ENCODE peak calls at places on chromosomes 16 and 17, in seven cellular contexts. One of them, this sample, is unnamed. For H3K36me3 and H4K20me1, the result is how much of the 10 kb centered on the place peaks cover.

GRCh38 chr16:58047557-58048348 is 22.2 kb downstream of the MMP15 start:
- DNase-seq in GM23248: no peak
- DNase-seq in fibroblast of lung: no peak
- DNase-seq in H1: no peak
- DNase-seq in GM23338: peak
- DNase-seq in OCI-LY7: no peak
- DNase-seq in PC-3: no peak
- DNase-seq in this sample: no peak

GRCh38 chr17:49520386-49521087 is 25.4 kb downstream of the NGFR start:
- DNase-seq in GM23248: no peak
- DNase-seq in fibroblast of lung: no peak
- DNase-seq in H1: peak
- DNase-seq in GM23338: no peak
- DNase-seq in OCI-LY7: no peak
- DNase-seq in PC-3: no peak
- DNase-seq in this sample: no peak

GRCh38 chr16:72961115-72961832 is 86.7 kb downstream of the ZFHX3 start:
- DNase-seq in GM23248: peak
- DNase-seq in fibroblast of lung: peak
- DNase-seq in H1: no peak
- DNase-seq in GM23338: no peak
- DNase-seq in OCI-LY7: no peak
- DNase-seq in PC-3: peak
- DNase-seq in this sample: no peak

GRCh38 chr17:9021985-9022552 is 759 bp downstream of the NTN1 start:
- DNase-seq in GM23248: peak
- DNase-seq in fibroblast of lung: peak
- DNase-seq in H1: peak
- DNase-seq in GM23338: peak
- DNase-seq in OCI-LY7: no peak
- DNase-seq in PC-3: no peak
- DNase-seq in this sample: peak

GRCh38 chr16:47463771-47464624 is 2.9 kb downstream of the PHKB start:
- DNase-seq in GM23248: no peak
- DNase-seq in fibroblast of lung: no peak
- DNase-seq in H1: no peak
- DNase-seq in GM23338: no peak
- DNase-seq in OCI-LY7: peak
- DNase-seq in PC-3: no peak
- DNase-seq in this sample: peak

GRCh38 chr16:89944773-89945172 is 3.8 kb upstream of the DEF8 start:
- DNase-seq in GM23248: no peak
- DNase-seq in fibroblast of lung: no peak
- DNase-seq in H1: no peak
- DNase-seq in GM23338: no peak
- DNase-seq in OCI-LY7: peak
- DNase-seq in PC-3: no peak
- DNase-seq in this sample: no peak

GRCh38 chr17:73278049-73278464 is 16.4 kb upstream of the CPSF4L start:
- DNase-seq in GM23248: no peak
- DNase-seq in fibroblast of lung: no peak
- DNase-seq in H1: no peak
- DNase-seq in GM23338: no peak
- DNase-seq in OCI-LY7: no peak
- DNase-seq in PC-3: no peak
- DNase-seq in this sample: no peak

GRCh38 chr17:75010683-75011406 is 1.6 kb upstream of the MRPL58 start:
- DNase-seq in GM23248: peak
- DNase-seq in fibroblast of lung: peak
- DNase-seq in H1: no peak
- DNase-seq in GM23338: peak
- DNase-seq in OCI-LY7: no peak
- DNase-seq in PC-3: peak
- DNase-seq in this sample: no peak

GRCh38 chr16:495127-495748 is 32.3 kb upstream of the CAPN15 start:
- DNase-seq in GM23248: peak
- DNase-seq in fibroblast of lung: peak
- DNase-seq in H1: peak
- DNase-seq in GM23338: peak
- DNase-seq in OCI-LY7: peak
- DNase-seq in PC-3: peak
- DNase-seq in this sample: peak

GRCh38 chr16:85187447-85187846 is 75.2 kb upstream of the CIBAR2 start:
- DNase-seq in GM23248: no peak
- DNase-seq in fibroblast of lung: no peak
- DNase-seq in H1: peak
- DNase-seq in GM23338: peak
- DNase-seq in OCI-LY7: no peak
- DNase-seq in PC-3: no peak
- DNase-seq in this sample: peak

GRCh38 chr16:81550412-81550768 is 105.8 kb downstream of the CMIP start:
- DNase-seq in GM23248: no peak
- DNase-seq in fibroblast of lung: no peak
- DNase-seq in H1: no peak
- DNase-seq in GM23338: no peak
- DNase-seq in OCI-LY7: no peak
- DNase-seq in PC-3: no peak
- DNase-seq in this sample: no peak

GRCh38 chr17:79651751-79652150 is 40.9 kb upstream of the RBFOX3 start:
- DNase-seq in GM23248: no peak
- DNase-seq in fibroblast of lung: no peak
- DNase-seq in H1: peak
- DNase-seq in GM23338: no peak
- DNase-seq in OCI-LY7: no peak
- DNase-seq in PC-3: no peak
- DNase-seq in this sample: no peak

GRCh38 chr17:71472809-71473789 is 647.7 kb upstream of the SOX9 start:
- DNase-seq in GM23248: peak
- DNase-seq in fibroblast of lung: peak
- DNase-seq in H1: no peak
- DNase-seq in GM23338: peak
- DNase-seq in OCI-LY7: peak
- DNase-seq in PC-3: peak
- DNase-seq in this sample: peak

GRCh38 chr17:512926-513325 is 160.3 kb upstream of the RPH3AL start:
- DNase-seq in GM23248: peak
- DNase-seq in fibroblast of lung: no peak
- DNase-seq in H1: no peak
- DNase-seq in GM23338: no peak
- DNase-seq in OCI-LY7: no peak
- DNase-seq in PC-3: no peak
- DNase-seq in this sample: no peak

GRCh38 chr16:10878644-10879498 is 1.9 kb downstream of the CIITA start:
- DNase-seq in GM23248: peak
- DNase-seq in fibroblast of lung: peak
- DNase-seq in H1: peak
- DNase-seq in GM23338: peak
- DNase-seq in OCI-LY7: peak
- DNase-seq in PC-3: peak
- DNase-seq in this sample: peak

GRCh38 chr17:55818451-55819375 is 67.9 kb downstream of the PCTP start:
- DNase-seq in GM23248: no peak
- DNase-seq in fibroblast of lung: no peak
- DNase-seq in H1: no peak
- DNase-seq in GM23338: no peak
- DNase-seq in OCI-LY7: no peak
- DNase-seq in PC-3: no peak
- DNase-seq in this sample: no peak

GRCh38 chr16:10736926-10737625 is 6.6 kb upstream of the NUBP1 start:
- DNase-seq in GM23248: peak
- DNase-seq in fibroblast of lung: peak
- DNase-seq in H1: peak
- DNase-seq in GM23338: peak
- DNase-seq in OCI-LY7: peak
- DNase-seq in PC-3: peak
- DNase-seq in this sample: peak

GRCh38 chr17:82231562-82232321 is 2.9 kb downstream of the SLC16A3 start:
- DNase-seq in GM23248: peak
- DNase-seq in fibroblast of lung: peak
- DNase-seq in H1: peak
- DNase-seq in GM23338: peak
- DNase-seq in OCI-LY7: no peak
- DNase-seq in PC-3: peak
- DNase-seq in this sample: peak

GRCh38 chr16:57541754-57542435 is 548 bp upstream of the ADGRG5 start:
- DNase-seq in GM23248: no peak
- DNase-seq in fibroblast of lung: no peak
- DNase-seq in H1: peak
- DNase-seq in GM23338: no peak
- DNase-seq in OCI-LY7: no peak
- DNase-seq in PC-3: no peak
- DNase-seq in this sample: no peak

GRCh38 chr16:29898135-29898534 is 1.2 kb downstream of the SEZ6L2 start:
- DNase-seq in GM23248: no peak
- DNase-seq in fibroblast of lung: no peak
- DNase-seq in H1: no peak
- DNase-seq in GM23338: no peak
- DNase-seq in OCI-LY7: no peak
- DNase-seq in PC-3: no peak
- DNase-seq in this sample: peak

GRCh38 chr17:3801792-3802191 is 804 bp upstream of the ITGAE start:
- DNase-seq in GM23248: peak
- DNase-seq in fibroblast of lung: no peak
- DNase-seq in H1: no peak
- DNase-seq in GM23338: no peak
- DNase-seq in OCI-LY7: no peak
- DNase-seq in PC-3: no peak
- DNase-seq in this sample: no peak

GRCh38 chr17:45300060-45300751 is 16.6 kb downstream of the MAP3K14 start:
- DNase-seq in GM23248: no peak
- DNase-seq in fibroblast of lung: no peak
- DNase-seq in H1: no peak
- DNase-seq in GM23338: no peak
- DNase-seq in OCI-LY7: peak
- DNase-seq in PC-3: no peak
- DNase-seq in this sample: no peak

GRCh38 chr17:46770818-46771600 is 47.5 kb downstream of the WNT3 start:
- DNase-seq in GM23248: peak
- DNase-seq in fibroblast of lung: peak
- DNase-seq in H1: peak
- DNase-seq in GM23338: peak
- DNase-seq in OCI-LY7: peak
- DNase-seq in PC-3: peak
- DNase-seq in this sample: peak

GRCh38 chr17:17167986-17168385 is 38.1 kb downstream of the PLD6 start:
- DNase-seq in GM23248: no peak
- DNase-seq in fibroblast of lung: no peak
- DNase-seq in H1: no peak
- DNase-seq in GM23338: no peak
- DNase-seq in OCI-LY7: no peak
- DNase-seq in PC-3: no peak
- DNase-seq in this sample: no peak
- H3K36me3 ChIP-seq in GM23248: under half
- H3K36me3 ChIP-seq in fibroblast of lung: under half
- H3K36me3 ChIP-seq in H1: under half
- H3K36me3 ChIP-seq in GM23338: under half
- H3K36me3 ChIP-seq in OCI-LY7: under half
- H3K36me3 ChIP-seq in PC-3: half or more
- H3K36me3 ChIP-seq in this sample: under half

GRCh38 chr17:30151471-30151870 is 34.9 kb downstream of the NSRP1 start:
- DNase-seq in GM23248: no peak
- DNase-seq in fibroblast of lung: no peak
- DNase-seq in H1: no peak
- DNase-seq in GM23338: no peak
- DNase-seq in OCI-LY7: no peak
- DNase-seq in PC-3: no peak
- DNase-seq in this sample: no peak
- H4K20me1 ChIP-seq in GM23248: under half
- H4K20me1 ChIP-seq in fibroblast of lung: under half
- H4K20me1 ChIP-seq in H1: under half
- H4K20me1 ChIP-seq in GM23338: under half
- H4K20me1 ChIP-seq in OCI-LY7: under half
- H4K20me1 ChIP-seq in PC-3: under half
- H4K20me1 ChIP-seq in this sample: under half

GRCh38 chr16:67207116-67207856 is 8.4 kb downstream of the ELMO3 start:
- DNase-seq in GM23248: no peak
- DNase-seq in fibroblast of lung: no peak
- DNase-seq in H1: no peak
- DNase-seq in GM23338: no peak
- DNase-seq in OCI-LY7: no peak
- DNase-seq in PC-3: no peak
- DNase-seq in this sample: peak
- H3K27ac ChIP-seq in GM23248: no peak
- H3K27ac ChIP-seq in fibroblast of lung: no peak
- H3K27ac ChIP-seq in H1: no peak
- H3K27ac ChIP-seq in GM23338: no peak
- H3K27ac ChIP-seq in OCI-LY7: no peak
- H3K27ac ChIP-seq in PC-3: peak
- H3K27ac ChIP-seq in this sample: peak

GRCh38 chr17:40266882-40267281 is 20.8 kb upstream of the CDC6 start:
- DNase-seq in GM23248: no peak
- DNase-seq in fibroblast of lung: no peak
- DNase-seq in H1: no peak
- DNase-seq in GM23338: no peak
- DNase-seq in OCI-LY7: no peak
- DNase-seq in PC-3: no peak
- DNase-seq in this sample: no peak
- H3K36me3 ChIP-seq in GM23248: under half
- H3K36me3 ChIP-seq in fibroblast of lung: under half
- H3K36me3 ChIP-seq in H1: under half
- H3K36me3 ChIP-seq in GM23338: under half
- H3K36me3 ChIP-seq in OCI-LY7: under half
- H3K36me3 ChIP-seq in PC-3: under half
- H3K36me3 ChIP-seq in this sample: under half

GRCh38 chr17:2649191-2649590 is 55.7 kb downstream of the PAFAH1B1 start:
- DNase-seq in GM23248: no peak
- DNase-seq in fibroblast of lung: no peak
- DNase-seq in H1: no peak
- DNase-seq in GM23338: no peak
- DNase-seq in OCI-LY7: no peak
- DNase-seq in PC-3: no peak
- DNase-seq in this sample: no peak

GRCh38 chr17:2644971-2645370 is 51.5 kb downstream of the PAFAH1B1 start:
- DNase-seq in GM23248: no peak
- DNase-seq in fibroblast of lung: no peak
- DNase-seq in H1: no peak
- DNase-seq in GM23338: no peak
- DNase-seq in OCI-LY7: no peak
- DNase-seq in PC-3: no peak
- DNase-seq in this sample: no peak

DNA sequence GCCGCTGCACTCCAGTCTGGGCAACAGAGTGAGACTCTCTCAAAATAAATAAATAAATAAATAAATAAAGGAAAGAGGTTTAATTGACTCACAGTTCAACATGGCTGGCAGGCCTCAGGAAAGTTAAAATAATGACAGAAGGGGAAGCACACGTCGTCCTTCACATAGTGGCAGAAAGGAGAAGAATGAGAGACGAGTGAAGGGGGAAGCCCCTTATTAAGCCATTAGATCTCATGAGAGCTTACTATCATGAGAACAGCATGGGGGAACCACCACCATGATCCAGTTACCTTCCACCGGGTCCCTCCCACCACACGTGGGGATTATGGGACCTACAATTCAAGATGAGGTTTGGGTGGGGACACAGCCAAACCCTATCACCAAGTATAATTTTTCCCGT is 54.5 kb downstream of the PAFAH1B1 start:
- DNase-seq in GM23248: no peak
- DNase-seq in fibroblast of lung: no peak
- DNase-seq in H1: no peak
- DNase-seq in GM23338: no peak
- DNase-seq in OCI-LY7: no peak
- DNase-seq in PC-3: no peak
- DNase-seq in this sample: no peak
- H4K20me1 ChIP-seq in GM23248: under half
- H4K20me1 ChIP-seq in fibroblast of lung: under half
- H4K20me1 ChIP-seq in H1: under half
- H4K20me1 ChIP-seq in GM23338: under half
- H4K20me1 ChIP-seq in OCI-LY7: under half
- H4K20me1 ChIP-seq in PC-3: under half
- H4K20me1 ChIP-seq in this sample: under half

This sample was measured in neural progenitor cell.